ENCODE peak calls at places on chromosome 15, in six cellular contexts. V, G, Q, S, L and I are unnamed samples.

GRCh38 chr15:83287541-83288027 is 3.1 kb upstream of the BNC1 start:
- DNase-seq in Q (no peak), L (no peak), S (peak; percentile 98), V (no peak), G (no peak), I (no peak)

GRCh38 chr15:67724679-67725365 is 100.5 kb upstream of the SKOR1 start:
- DNase-seq in S (no peak), G (no peak), Q (no peak), V (no peak), L (no peak), I (no peak)

GRCh38 chr15:80228959-80229610 is 22.9 kb downstream of the CTXND1 start:
- DNase-seq in S (peak; percentile 21), L (no peak), V (peak; percentile 55), Q (no peak), G (no peak), I (no peak)

GRCh38 chr15:52139599-52140462 is 27.3 kb upstream of the BCL2L10 start:
- DNase-seq in S (peak; percentile 62), Q (peak; percentile 83), V (peak; percentile 77), G (peak; percentile 51), L (peak; percentile 91), I (peak; percentile 85)

GRCh38 chr15:87582169-87582568 is 674.4 kb downstream of the NTRK3 start:
- DNase-seq in L (no peak), V (no peak), Q (no peak), S (no peak), G (no peak), I (no peak)

GRCh38 chr15:60649845-60650548 is 171.1 kb upstream of the ICE2 start:
- DNase-seq in S (peak; percentile 37), L (no peak), Q (no peak), V (peak; percentile 14), G (no peak), I (no peak)

GRCh38 chr15:67511606-67512005 is 9.3 kb upstream of the C15orf61 start:
- DNase-seq in G (no peak), L (no peak), V (no peak), Q (no peak), S (peak; percentile 11), I (no peak)

GRCh38 chr15:81106560-81106959 is 27.5 kb upstream of the CFAP161 start:
- DNase-seq in G (peak; percentile 60), S (peak; percentile 87), L (no peak), Q (no peak), V (peak; percentile 70), I (no peak)

GRCh38 chr15:59283717-59284336 is 77.2 kb downstream of the LDHAL6B start:
- DNase-seq in G (peak; percentile 80), Q (peak; percentile 90), V (peak; percentile 62), L (no peak), S (no peak), I (no peak)

DNA sequence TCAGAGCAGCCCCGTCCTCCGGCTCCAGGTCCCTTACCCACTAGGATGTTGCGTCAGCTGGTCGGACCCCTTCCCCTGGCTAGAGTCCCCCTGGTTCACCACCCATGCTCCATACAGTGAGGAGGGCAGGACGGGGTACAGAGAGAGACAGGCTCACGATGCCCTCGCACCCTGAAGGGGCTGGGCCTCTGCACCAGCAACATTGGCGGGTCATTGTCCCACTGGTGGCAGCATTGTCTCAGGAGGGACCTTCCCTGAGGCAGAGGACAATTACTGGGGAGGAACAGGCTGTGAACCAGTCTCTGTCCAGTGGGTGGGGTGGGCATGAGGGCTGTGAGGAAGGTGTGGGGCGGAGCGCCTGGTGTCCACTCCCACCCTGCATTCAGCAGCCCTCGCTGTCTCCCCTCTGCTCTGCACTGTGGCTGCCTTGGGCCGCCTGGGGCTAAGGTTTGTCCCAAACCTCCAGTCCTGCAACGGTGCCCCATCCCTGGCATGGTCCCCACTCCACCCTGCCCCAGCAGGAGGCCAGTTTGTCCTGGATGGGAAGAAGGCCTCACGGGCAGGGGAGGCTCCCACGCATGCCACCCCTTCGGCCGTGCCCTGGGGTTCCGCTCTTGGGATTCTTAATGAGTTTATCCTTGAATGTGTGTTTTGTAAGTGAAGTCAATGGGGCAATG is 48.0 kb upstream of the KLF13 start:
- DNase-seq in L (no peak), V (no peak), S (no peak), Q (no peak), G (no peak), I (peak; percentile 58)
- H3K27ac ChIP-seq in L (no peak overlapping the region), V (no peak overlapping the region), S (no peak overlapping the region), Q (no peak overlapping the region), G (peak overlapping the region; percentile 66), I (no peak overlapping the region)

GRCh38 chr15:31333119-31333518 is 6.5 kb downstream of the KLF13 start:
- DNase-seq in V (no peak), S (no peak), G (no peak), L (no peak), Q (peak; percentile 26), I (no peak)

GRCh38 chr15:31331389-31331788 is 4.8 kb downstream of the KLF13 start:
- DNase-seq in V (no peak), Q (peak; percentile 46), L (no peak), G (no peak), S (no peak), I (no peak)

GRCh38 chr15:31332020-31332680 is 5.5 kb downstream of the KLF13 start:
- DNase-seq in V (no peak), G (no peak), S (no peak), Q (peak; percentile 37), L (no peak), I (no peak)

GRCh38 chr15:31333820-31334219 is 7.2 kb downstream of the KLF13 start:
- DNase-seq in S (no peak), Q (peak; percentile 28), G (no peak), L (no peak), V (no peak), I (no peak)

DNA sequence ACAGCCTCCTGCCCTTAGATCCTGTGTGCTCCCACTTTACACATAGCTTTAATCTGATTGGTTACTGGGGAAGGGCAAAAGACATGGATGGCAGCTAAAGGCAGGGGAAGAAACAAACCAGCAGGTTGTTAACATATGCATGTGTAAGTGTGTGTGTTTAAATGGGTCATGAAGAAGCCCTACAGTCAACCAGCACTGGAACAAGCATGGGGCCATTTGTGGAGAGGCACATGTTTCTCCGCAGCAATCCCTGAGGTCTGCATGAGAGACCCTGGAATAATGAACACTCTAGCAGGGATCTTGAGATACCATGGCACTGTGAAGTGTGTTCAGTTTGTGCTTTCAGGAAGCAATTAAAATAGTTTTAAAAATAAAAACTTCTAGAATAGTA is 6.0 kb downstream of the KLF13 start:
- DNase-seq in G (no peak), V (no peak), Q (peak; percentile 6), L (no peak), S (no peak), I (no peak)
- H3K4me1 ChIP-seq in G (peaks cover 27% of the 10 kb centered on the region), V (peaks cover 16% of the 10 kb centered on the region), Q (peaks cover 8% of the 10 kb centered on the region), L (no peaks in the 10 kb centered on the region), S (peaks cover 2% of the 10 kb centered on the region), I (peaks cover 88% of the 10 kb centered on the region)

DNA sequence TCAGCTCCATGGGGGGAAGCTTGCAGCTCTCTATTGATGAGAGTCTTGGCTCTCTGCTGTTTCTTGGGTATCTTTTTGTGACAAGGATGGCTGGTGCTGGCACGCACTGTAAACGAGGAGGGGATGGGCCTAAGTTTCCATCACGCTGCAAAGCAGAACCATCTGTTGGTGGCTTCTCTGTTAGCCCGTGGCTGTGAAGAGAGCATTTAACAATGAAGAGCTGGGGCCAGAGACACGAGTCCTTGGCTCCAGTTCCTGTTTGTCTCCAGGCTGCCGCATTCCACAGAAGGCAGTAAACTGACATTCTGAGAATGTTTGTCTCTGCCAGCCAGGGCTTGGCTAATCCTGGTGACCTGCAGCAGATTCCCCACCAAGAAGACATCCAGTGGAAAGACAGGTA is 130.7 kb downstream of the ASB7 start:
- DNase-seq in G (no peak), L (peak; percentile 68), V (peak; percentile 64), Q (no peak), S (peak; percentile 28), I (peak; percentile 71)
- H3K4me3 ChIP-seq in G (no peak overlapping the region), L (no peak overlapping the region), V (no peak overlapping the region), Q (no peak overlapping the region), S (no peak overlapping the region), I (no peak overlapping the region)

GRCh38 chr15:48230498-48230897 is 24.4 kb downstream of the SLC12A1 start:
- DNase-seq in L (no peak), Q (no peak), G (no peak), S (no peak), V (no peak), I (no peak)
- H3K27ac ChIP-seq in L (no peak overlapping the region), Q (no peak overlapping the region), G (no peak overlapping the region), S (no peak overlapping the region), V (no peak overlapping the region), I (no peak overlapping the region)

GRCh38 chr15:64693134-64693533 is 82.3 kb downstream of the RBPMS2 start:
- DNase-seq in S (peak; percentile 95), G (no peak), V (peak; percentile 66), Q (no peak), L (peak; percentile 83), I (no peak)

GRCh38 chr15:64694816-64695215 is 80.6 kb downstream of the RBPMS2 start:
- DNase-seq in Q (no peak), V (no peak), L (peak; percentile 11), S (no peak), G (no peak), I (no peak)

GRCh38 chr15:64692166-64692565 is 83.2 kb downstream of the RBPMS2 start:
- DNase-seq in V (no peak), G (no peak), S (no peak), Q (no peak), L (peak; percentile 27), I (no peak)

GRCh38 chr15:64697911-64698369 is 77.4 kb downstream of the RBPMS2 start:
- DNase-seq in V (no peak), S (peak; percentile 36), Q (no peak), L (peak; percentile 76), G (no peak), I (no peak)

GRCh38 chr15:64695571-64695992 is 79.8 kb downstream of the RBPMS2 start:
- DNase-seq in S (no peak), L (no peak), G (no peak), Q (no peak), V (no peak), I (no peak)
- H3K4me1 ChIP-seq in S (peaks cover 26% of the 10 kb centered on the region), L (peaks cover 9% of the 10 kb centered on the region), G (peaks cover 32% of the 10 kb centered on the region), Q (no peaks in the 10 kb centered on the region), V (peaks cover 29% of the 10 kb centered on the region), I (peaks cover 95% of the 10 kb centered on the region)

DNA sequence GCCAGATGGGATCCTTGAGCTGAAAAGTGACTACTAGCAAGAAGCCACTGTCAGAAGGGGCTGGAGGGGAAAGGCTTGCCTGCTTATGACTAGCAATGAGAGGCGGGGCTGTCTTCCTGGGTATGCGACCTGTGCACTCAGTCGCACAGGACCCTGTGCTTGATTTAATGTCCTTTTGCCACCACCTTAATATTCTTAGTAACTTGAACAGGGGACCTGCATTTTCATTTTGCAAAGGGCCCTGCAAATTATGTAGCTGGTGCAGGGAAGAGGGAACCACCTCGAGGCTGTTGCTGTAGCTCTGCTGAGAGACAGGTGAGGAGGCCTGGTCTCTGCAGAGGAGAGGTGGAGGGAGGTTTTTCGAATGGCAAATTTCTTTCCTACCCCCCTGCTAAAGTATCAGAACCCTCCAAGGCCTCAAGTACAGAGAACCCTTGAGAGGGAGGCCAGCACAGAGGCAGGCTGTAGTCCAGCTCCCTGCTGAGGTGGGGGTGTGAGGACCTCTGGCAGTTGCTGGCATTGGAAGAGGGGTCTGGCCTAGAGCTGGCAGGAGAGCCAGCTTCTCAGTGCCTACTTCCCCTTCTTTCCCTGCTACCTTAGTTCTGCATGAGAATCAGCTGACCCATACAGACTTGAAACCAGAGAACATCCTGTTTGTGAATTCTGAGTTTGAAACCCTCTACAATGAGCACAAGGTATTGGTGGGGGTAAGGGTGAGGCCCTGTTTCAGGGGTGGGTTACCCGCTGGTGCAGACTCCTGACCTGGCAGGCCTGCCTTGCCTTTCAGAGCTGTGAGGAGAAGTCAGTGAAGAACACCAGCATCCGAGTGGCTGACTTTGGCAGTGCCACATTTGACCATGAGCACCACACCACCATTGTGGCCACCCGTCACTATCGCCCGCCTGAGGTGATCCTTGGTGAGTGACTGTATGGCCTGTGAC is 11.4 kb downstream of the CLK3 start:
- DNase-seq in Q (no peak), G (no peak), L (no peak), S (no peak), V (no peak), I (no peak)
- H3K4me3 ChIP-seq in Q (no peak overlapping the region), G (no peak overlapping the region), L (no peak overlapping the region), S (no peak overlapping the region), V (no peak overlapping the region), I (no peak overlapping the region)

GRCh38 chr15:93045191-93045785 is 43.7 kb downstream of the RGMA start:
- DNase-seq in Q (no peak), V (no peak), L (peak; percentile 72), S (no peak), G (no peak), I (peak; percentile 70)
- H3K27ac ChIP-seq in Q (no peak overlapping the region), V (no peak overlapping the region), L (no peak overlapping the region), S (no peak overlapping the region), G (no peak overlapping the region), I (no peak overlapping the region)